ENCODE peak calls at places on chromosome 12, in seven cellular contexts. B is lower lobe of right lung, F is endothelial cell, K is upper lobe of right lung, C is GM12865, Q is transverse colon, W is IMR-90. D is an unnamed sample.

GRCh38 chr12:103778781-103779180 is 62.3 kb downstream of the NT5DC3 start:
- DNase-seq in C (no peak), B (no peak), W (no peak), Q (no peak), K (no peak), F (no peak), D (no peak)

GRCh38 chr12:49098035-49098451 is 3.4 kb upstream of the DHH start:
- DNase-seq in B (peak; percentile 61), F (peak; percentile 76), Q (peak; percentile 54), W (peak; percentile 30), C (peak; percentile 68), K (peak; percentile 69), D (no peak)

GRCh38 chr12:101981868-101982267 is 79.9 kb downstream of the WASHC3 start:
- DNase-seq in Q (no peak), C (no peak), W (no peak), K (no peak), F (no peak), B (no peak), D (no peak)

GRCh38 chr12:4112290-4112689 is 161.3 kb upstream of the CCND2 start:
- DNase-seq in Q (no peak), K (no peak), C (peak; percentile 84), B (no peak), W (no peak), F (no peak), D (no peak)

GRCh38 chr12:50099302-50100008 is 4.4 kb upstream of the GPD1 start:
- DNase-seq in K (no peak), F (no peak), B (no peak), C (no peak), W (peak; percentile 42), Q (no peak), D (no peak)

GRCh38 chr12:95102916-95103671 is 29.7 kb upstream of the NR2C1 start:
- DNase-seq in K (no peak), W (peak; percentile 94), F (no peak), C (peak; percentile 86), Q (peak; percentile 19), B (no peak), D (no peak)

GRCh38 chr12:108231109-108231905 is 102.2 kb downstream of the WSCD2 start:
- DNase-seq in K (no peak), C (no peak), W (no peak), Q (no peak), B (no peak), F (no peak), D (no peak)

GRCh38 chr12:28987538-28988383 is 161.3 kb upstream of the FAR2 start:
- DNase-seq in F (no peak), W (no peak), C (no peak), B (no peak), Q (no peak), K (no peak), D (no peak)

GRCh38 chr12:127060933-127061332 is 1206.0 kb upstream of the TMEM132C start:
- DNase-seq in K (no peak), C (no peak), W (no peak), Q (no peak), F (no peak), B (no peak), D (no peak)

GRCh38 chr12:42166501-42166900 is 21.8 kb upstream of the GXYLT1 start:
- DNase-seq in C (no peak), F (no peak), K (no peak), W (peak; percentile 21), Q (no peak), B (no peak), D (no peak)

GRCh38 chr12:106576848-106577247 is 6.0 kb upstream of the RFX4 start:
- DNase-seq in Q (no peak), F (no peak), C (no peak), B (no peak), K (no peak), W (no peak), D (no peak)

GRCh38 chr12:76250256-76250655 is 98.0 kb downstream of the BBS10 start:
- DNase-seq in K (no peak), B (no peak), W (peak; percentile 25), Q (no peak), C (no peak), F (no peak), D (no peak)

GRCh38 chr12:60874091-60874490 is 1278.3 kb downstream of the SLC16A7 start:
- DNase-seq in W (no peak), K (no peak), F (no peak), C (no peak), Q (no peak), B (no peak), D (no peak)

GRCh38 chr12:121799842-121800693 is 3.7 kb upstream of the SETD1B start:
- DNase-seq in K (peak; percentile 97), Q (peak; percentile 94), W (peak; percentile 84), C (peak; percentile 87), B (peak; percentile 94), F (no peak), D (peak; percentile 86)

GRCh38 chr12:1594045-1594294 is 411 bp downstream of the FBXL14 start:
- DNase-seq in C (peak; percentile 85), Q (peak; percentile 76), F (no peak), W (no peak), K (peak; percentile 88), B (peak; percentile 81), D (no peak)

GRCh38 chr12:31599053-31599452 is 8.1 kb upstream of the DENND5B start:
- DNase-seq in Q (no peak), F (no peak), C (peak; percentile 83), W (no peak), K (no peak), B (no peak), D (no peak)

GRCh38 chr12:52413202-52413601 is 7.1 kb upstream of the KRT82 start:
- DNase-seq in B (no peak), F (no peak), W (no peak), Q (no peak), C (no peak), K (no peak), D (no peak)

GRCh38 chr12:80556566-80556965 is 112.5 kb downstream of the PTPRQ start:
- DNase-seq in B (no peak), F (no peak), W (no peak), K (no peak), C (no peak), Q (no peak), D (no peak)

GRCh38 chr12:21819236-21819635 is 44.7 kb upstream of the KCNJ8 start:
- DNase-seq in B (no peak), C (no peak), K (no peak), F (no peak), Q (no peak), W (peak; percentile 63), D (no peak)

GRCh38 chr12:3172124-3173007 is 95.2 kb downstream of the TSPAN9 start:
- DNase-seq in Q (no peak), W (no peak), K (no peak), C (no peak), B (no peak), F (no peak), D (no peak)

GRCh38 chr12:108296933-108297332 is 42.2 kb downstream of the CMKLR1 start:
- DNase-seq in F (no peak), K (no peak), Q (no peak), W (no peak), B (no peak), C (no peak), D (no peak)

GRCh38 chr12:103093499-103094106 is 136.1 kb downstream of the ASCL1 start:
- DNase-seq in W (no peak), F (no peak), Q (peak; percentile 25), K (no peak), C (no peak), B (no peak), D (no peak)

GRCh38 chr12:109711596-109712461 is 1.8 kb upstream of the FAM222A start:
- DNase-seq in B (no peak), W (no peak), K (no peak), C (no peak), Q (no peak), F (no peak), D (no peak)

GRCh38 chr12:109714913-109715244 is 1.3 kb downstream of the FAM222A start:
- DNase-seq in K (no peak), F (no peak), B (no peak), Q (no peak), C (no peak), W (no peak), D (no peak)

GRCh38 chr12:109715310-109716091 is 1.9 kb downstream of the FAM222A start:
- DNase-seq in K (no peak), F (peak; percentile 45), C (peak; percentile 22), B (no peak), W (no peak), Q (peak; percentile 51), D (no peak)

GRCh38 chr12:109714141-109714912 is 702 bp downstream of the FAM222A start:
- DNase-seq in K (peak; percentile 86), F (peak; percentile 78), W (peak; percentile 20), Q (peak; percentile 69), C (peak; percentile 66), B (peak; percentile 77), D (peak; percentile 84)

GRCh38 chr12:109713187-109713984 is at the start of gene FAM222A:
- DNase-seq in C (peak; percentile 96), K (peak; percentile 99), F (peak; percentile 99), W (peak; percentile 93), B (peak; percentile 96), Q (peak; percentile 97), D (peak; percentile 99)
- TF ChIP-seq CTCF in C (no peak), K (peak; percentile 10), F (no peak), W (no peak), B (peak; percentile 22), Q (peak; percentile 18), D (peak; percentile 51)

DNA sequence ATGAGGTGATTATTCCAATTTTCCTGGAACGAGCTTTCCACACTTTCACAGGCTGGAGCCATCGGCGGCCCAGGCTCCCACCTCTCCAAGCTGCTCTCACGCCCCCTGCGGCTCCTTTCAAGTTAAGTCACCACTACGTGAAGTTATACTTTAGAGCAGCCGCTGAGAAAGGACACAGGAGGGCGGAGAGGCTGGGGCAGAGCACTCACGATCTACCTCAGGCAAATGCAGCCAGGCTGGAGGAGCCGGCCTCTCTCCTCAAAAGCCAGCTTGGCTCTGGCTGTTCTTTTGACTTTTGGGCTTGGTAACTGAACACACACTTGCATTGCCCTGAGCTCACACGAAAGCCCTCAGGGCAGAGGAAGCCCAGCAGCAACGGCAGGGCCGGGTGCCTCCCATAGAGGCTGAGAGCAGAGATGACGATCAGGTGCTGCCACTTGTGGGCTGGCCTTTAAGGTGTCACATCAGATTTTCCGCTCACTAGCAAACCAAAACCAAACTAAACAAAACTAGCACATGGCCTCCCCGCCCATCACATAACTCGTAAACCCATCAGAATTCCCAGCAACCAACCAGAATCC is 75.2 kb downstream of the PITPNM2 start:
- DNase-seq in B (peak; percentile 59), C (peak; percentile 49), W (no peak), K (peak; percentile 74), Q (peak; percentile 33), F (no peak), D (no peak)
- TF ChIP-seq CTCF in B (no peak), C (no peak), W (no peak), K (peak; percentile 9), Q (no peak), F (no peak), D (peak; percentile 27)

DNA sequence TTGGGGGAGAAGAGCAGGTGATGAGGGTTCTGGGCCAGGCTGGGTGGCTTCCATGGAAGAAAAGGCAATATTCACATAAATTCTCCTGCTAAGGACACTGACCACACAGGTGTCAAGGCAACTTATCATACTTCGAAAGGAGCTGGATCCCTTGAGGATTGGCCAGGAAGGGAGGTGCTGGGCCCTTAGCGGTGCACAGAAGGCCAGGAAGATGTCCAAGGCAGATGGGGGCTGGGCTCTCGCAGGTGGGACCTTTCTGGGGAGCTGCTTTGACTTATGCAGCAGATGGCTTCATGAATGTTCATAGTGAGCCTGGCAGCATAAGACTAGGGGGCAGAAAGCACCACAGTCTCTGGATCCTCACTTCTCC is 3.9 kb downstream of the CD63 start:
- DNase-seq in F (no peak), B (no peak), Q (peak; percentile 8), K (no peak), W (no peak), C (no peak), D (no peak)
- TF ChIP-seq CTCF in F (no peak), B (no peak), Q (no peak), K (no peak), W (no peak), C (no peak), D (peak; percentile 13)

GRCh38 chr12:26187429-26187828 is 7.9 kb upstream of the SSPN start:
- DNase-seq in B (no peak), K (no peak), W (no peak), C (no peak), Q (no peak), F (no peak), D (no peak)
- TF ChIP-seq CTCF in B (no peak), K (no peak), W (no peak), C (no peak), Q (no peak), F (no peak), D (no peak)